ENCODE peak calls at places on chromosome 4, in four cellular contexts. One of them, this sample, is unnamed.
A peak's percentile ranks its signal among the peaks of the same experiment; 100 is the strongest.

GRCh38 chr4:22170353-22170752 is 221.8 kb upstream of the KCNIP4 start:
- DNase-seq in HEK293T: no peak
- DNase-seq in GM12878: no peak
- DNase-seq in H1: no peak
- DNase-seq in this sample: no peak

GRCh38 chr4:66750273-66750672 is 795.0 kb downstream of the CENPC start:
- DNase-seq in HEK293T: no peak
- DNase-seq in H1: no peak
- DNase-seq in GM12878: no peak
- DNase-seq in this sample: no peak

GRCh38 chr4:101156619-101157310 is 190.6 kb downstream of the PPP3CA start:
- DNase-seq in H1: no peak
- DNase-seq in GM12878: no peak
- DNase-seq in HEK293T: no peak
- DNase-seq in this sample: no peak

GRCh38 chr4:182604161-182604591 is 313.0 kb downstream of the DCTD start:
- DNase-seq in H1: no peak
- DNase-seq in HEK293T: no peak
- DNase-seq in GM12878: no peak
- DNase-seq in this sample: no peak

GRCh38 chr4:121072836-121073362 is 564 bp upstream of the NDNF start:
- DNase-seq in GM12878: no peak
- DNase-seq in H1: no peak
- DNase-seq in HEK293T: no peak
- DNase-seq in this sample: no peak

GRCh38 chr4:100591156-100591876 is 73.5 kb upstream of the EMCN start:
- DNase-seq in HEK293T: no peak
- DNase-seq in H1: no peak
- DNase-seq in GM12878: no peak
- DNase-seq in this sample: no peak

GRCh38 chr4:7518871-7519637 is 84.3 kb upstream of the PSAPL1 start:
- DNase-seq in GM12878: no peak
- DNase-seq in HEK293T: no peak
- DNase-seq in H1: no peak
- DNase-seq in this sample: no peak

GRCh38 chr4:3261411-3262207 is 12.7 kb downstream of the MSANTD1 start:
- DNase-seq in HEK293T: no peak
- DNase-seq in H1: no peak
- DNase-seq in GM12878: no peak
- DNase-seq in this sample: no peak

GRCh38 chr4:169634975-169635374 is 14.6 kb downstream of the CLCN3 start:
- DNase-seq in GM12878: no peak
- DNase-seq in HEK293T: peak; percentile 18
- DNase-seq in H1: no peak
- DNase-seq in this sample: no peak

GRCh38 chr4:28555851-28556250 is 1695.2 kb downstream of the STIM2 start:
- DNase-seq in H1: no peak
- DNase-seq in GM12878: no peak
- DNase-seq in HEK293T: no peak
- DNase-seq in this sample: no peak

GRCh38 chr4:165079476-165079875 is 25.8 kb downstream of the TRIM75 start:
- DNase-seq in GM12878: no peak
- DNase-seq in HEK293T: no peak
- DNase-seq in H1: no peak
- DNase-seq in this sample: no peak
- TF ChIP-seq SUZ12 in GM12878: no peak
- TF ChIP-seq SUZ12 in HEK293T: no peak
- TF ChIP-seq SUZ12 in H1: no peak
- TF ChIP-seq SUZ12 in this sample: no peak

DNA sequence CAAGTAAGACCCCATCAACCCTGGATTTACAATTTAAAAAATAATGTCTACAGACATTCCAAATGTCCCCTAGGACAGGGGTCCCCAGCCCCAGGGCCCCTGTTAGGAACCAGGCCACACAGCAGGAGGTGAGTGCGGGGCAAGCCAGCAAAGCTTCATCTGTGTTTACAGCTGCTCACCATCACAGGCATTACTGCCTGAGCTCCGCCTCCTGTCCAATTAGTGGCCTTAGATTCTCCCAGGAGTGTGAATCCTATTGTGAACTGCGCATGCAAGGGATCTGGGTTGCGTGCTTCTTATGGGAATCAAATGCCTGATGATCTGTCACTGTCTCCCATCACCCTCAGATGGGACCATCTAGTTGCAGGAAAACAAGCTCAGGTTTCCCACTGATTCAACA is 146.1 kb downstream of the ATP10D start:
- DNase-seq in HEK293T: no peak
- DNase-seq in GM12878: no peak
- DNase-seq in H1: no peak
- DNase-seq in this sample: no peak
- TF ChIP-seq SUZ12 in HEK293T: no peak
- TF ChIP-seq SUZ12 in GM12878: no peak
- TF ChIP-seq SUZ12 in H1: no peak
- TF ChIP-seq SUZ12 in this sample: no peak

DNA sequence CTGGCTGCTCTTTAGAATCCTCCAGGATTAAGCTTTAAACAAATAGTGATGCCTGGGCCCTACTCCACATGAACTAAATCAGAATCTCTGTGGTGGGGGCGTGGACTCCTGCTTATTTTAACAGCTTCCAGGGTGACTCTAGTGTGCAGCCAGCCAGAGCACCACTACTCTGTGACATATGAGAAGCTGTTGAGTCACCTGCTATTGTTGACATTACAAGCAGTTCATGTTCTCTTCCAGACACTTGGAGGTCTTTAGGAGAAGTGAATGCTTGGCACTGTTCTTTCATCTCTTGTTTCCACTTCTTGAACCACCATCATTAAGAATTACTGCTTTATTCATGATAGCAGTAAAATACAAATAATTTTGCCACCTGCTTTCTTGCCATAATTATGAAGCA is 426 bp upstream of the C4orf51 start:
- DNase-seq in H1: no peak
- DNase-seq in GM12878: no peak
- DNase-seq in HEK293T: peak; percentile 41
- DNase-seq in this sample: no peak
- TF ChIP-seq SUZ12 in H1: no peak
- TF ChIP-seq SUZ12 in GM12878: no peak
- TF ChIP-seq SUZ12 in HEK293T: no peak
- TF ChIP-seq SUZ12 in this sample: no peak

GRCh38 chr4:53608242-53608641 is 17.0 kb upstream of the LNX1 start:
- DNase-seq in HEK293T: no peak
- DNase-seq in GM12878: peak; percentile 45
- DNase-seq in H1: no peak
- DNase-seq in this sample: no peak
- TF ChIP-seq SUZ12 in HEK293T: no peak
- TF ChIP-seq SUZ12 in GM12878: no peak
- TF ChIP-seq SUZ12 in H1: no peak
- TF ChIP-seq SUZ12 in this sample: no peak

GRCh38 chr4:88138561-88138960 is 19.9 kb downstream of the ABCG2 start:
- DNase-seq in HEK293T: no peak
- DNase-seq in GM12878: no peak
- DNase-seq in H1: no peak
- DNase-seq in this sample: no peak
- TF ChIP-seq SUZ12 in HEK293T: no peak
- TF ChIP-seq SUZ12 in GM12878: no peak
- TF ChIP-seq SUZ12 in H1: no peak
- TF ChIP-seq SUZ12 in this sample: no peak

GRCh38 chr4:25938251-25939186 is 24.5 kb downstream of the SMIM20 start:
- DNase-seq in GM12878: peak; percentile 85
- DNase-seq in H1: no peak
- DNase-seq in HEK293T: no peak
- DNase-seq in this sample: no peak
- TF ChIP-seq SUZ12 in GM12878: no peak
- TF ChIP-seq SUZ12 in H1: no peak
- TF ChIP-seq SUZ12 in HEK293T: no peak
- TF ChIP-seq SUZ12 in this sample: no peak

DNA sequence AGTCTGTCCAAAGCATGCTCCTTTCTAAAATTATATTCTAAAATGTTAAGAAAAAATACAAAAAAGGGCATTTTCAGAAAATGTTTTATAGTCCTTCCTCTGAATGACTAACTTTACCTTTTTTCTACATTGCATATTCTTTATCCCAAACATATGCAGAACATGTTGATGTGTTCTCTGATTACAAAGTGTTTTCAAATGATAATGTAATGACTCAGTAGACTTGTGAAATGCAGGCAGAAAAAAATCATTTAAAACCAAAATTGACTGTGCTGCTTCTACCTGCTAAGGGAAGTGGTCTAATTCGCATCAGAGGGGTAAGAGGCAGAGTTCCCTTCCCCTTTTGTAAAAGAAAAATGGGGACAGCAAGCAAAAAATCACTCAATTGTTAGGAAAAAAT is 22.7 kb upstream of the YTHDC1 start:
- DNase-seq in H1: no peak
- DNase-seq in GM12878: no peak
- DNase-seq in HEK293T: no peak
- DNase-seq in this sample: no peak
- TF ChIP-seq SUZ12 in H1: no peak
- TF ChIP-seq SUZ12 in GM12878: no peak
- TF ChIP-seq SUZ12 in HEK293T: no peak
- TF ChIP-seq SUZ12 in this sample: no peak

GRCh38 chr4:153748378-153748777 is 11.4 kb downstream of the RNF175 start:
- DNase-seq in HEK293T: no peak
- DNase-seq in H1: no peak
- DNase-seq in GM12878: no peak
- DNase-seq in this sample: no peak

GRCh38 chr4:153755186-153755585 is 4.6 kb downstream of the RNF175 start:
- DNase-seq in HEK293T: no peak
- DNase-seq in H1: no peak
- DNase-seq in GM12878: no peak
- DNase-seq in this sample: no peak

GRCh38 chr4:153747406-153747805 is 12.4 kb downstream of the RNF175 start:
- DNase-seq in HEK293T: no peak
- DNase-seq in GM12878: no peak
- DNase-seq in H1: no peak
- DNase-seq in this sample: no peak

GRCh38 chr4:153750197-153750817 is 9.5 kb downstream of the RNF175 start:
- DNase-seq in HEK293T: peak; percentile 76
- DNase-seq in H1: no peak
- DNase-seq in GM12878: peak; percentile 31
- DNase-seq in this sample: peak; percentile 57
- TF ChIP-seq SUZ12 in HEK293T: no peak
- TF ChIP-seq SUZ12 in H1: no peak
- TF ChIP-seq SUZ12 in GM12878: no peak
- TF ChIP-seq SUZ12 in this sample: no peak

GRCh38 chr4:84870398-84871163 is 95.9 kb downstream of the WDFY3 start:
- DNase-seq in HEK293T: peak; percentile 18
- DNase-seq in H1: peak; percentile 44
- DNase-seq in GM12878: no peak
- DNase-seq in this sample: peak; percentile 70
- TF ChIP-seq SUZ12 in HEK293T: no peak
- TF ChIP-seq SUZ12 in H1: no peak
- TF ChIP-seq SUZ12 in GM12878: no peak
- TF ChIP-seq SUZ12 in this sample: no peak

DNA sequence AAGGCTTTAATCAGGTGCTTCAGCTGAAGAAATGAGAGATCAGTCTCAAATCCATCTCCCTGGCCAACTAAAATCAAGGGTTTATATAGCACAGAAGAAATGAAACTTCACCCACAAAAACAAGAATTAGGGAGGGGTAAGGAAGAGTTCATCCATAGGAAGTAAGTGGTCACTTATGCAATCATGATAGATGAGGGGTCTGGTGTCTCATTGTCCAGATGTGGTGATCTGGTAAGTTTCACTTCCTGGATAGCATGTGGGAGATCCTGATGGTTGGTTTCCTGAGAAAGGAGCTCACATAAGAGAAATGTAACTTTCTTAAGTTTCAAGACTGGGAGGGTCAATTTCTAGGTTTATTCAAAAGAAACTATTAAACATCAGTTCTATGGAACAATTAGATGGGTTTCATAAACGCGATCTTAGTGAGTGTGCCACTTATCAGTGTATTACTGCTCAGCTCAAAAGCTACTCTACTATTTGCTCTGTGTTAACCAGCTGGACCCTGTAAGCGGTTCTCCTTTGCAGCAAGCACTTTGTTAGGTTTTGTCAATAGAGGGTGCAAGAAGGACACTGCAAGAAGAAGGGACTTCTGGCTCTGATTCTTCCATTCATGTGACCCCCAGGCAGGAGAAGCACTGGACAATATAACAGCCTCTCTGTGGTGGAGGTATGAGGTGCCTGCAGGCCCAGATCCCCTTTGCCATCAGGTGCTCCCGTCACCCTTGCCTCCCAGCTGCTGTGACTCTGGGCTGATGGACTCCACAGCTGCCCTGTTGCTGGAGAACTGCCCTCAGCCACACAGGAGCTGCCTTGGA is 35.4 kb upstream of the HPSE start:
- DNase-seq in H1: no peak
- DNase-seq in GM12878: no peak
- DNase-seq in HEK293T: no peak
- DNase-seq in this sample: no peak
- TF ChIP-seq SUZ12 in H1: no peak
- TF ChIP-seq SUZ12 in GM12878: no peak
- TF ChIP-seq SUZ12 in HEK293T: no peak
- TF ChIP-seq SUZ12 in this sample: no peak